ENCODE peak calls at places on chromosome 9, in five cellular contexts. E is cardiac fibroblast, Z is AG04449, L is dorsolateral prefrontal cortex, G is lung. O is an unnamed sample.

GRCh38 chr9:102362463-102363138 is 624.2 kb upstream of the GRIN3A start:
- DNase-seq in E (no peak), Z (no peak), L (no peak), G (no peak), O (no peak)

GRCh38 chr9:108684288-108685025 is 171.3 kb downstream of the ACTL7B start:
- DNase-seq in E (no peak), Z (no peak), L (no peak), G (no peak), O (no peak)

GRCh38 chr9:96232539-96233241 is 69.3 kb downstream of the HSD17B3 start:
- DNase-seq in E (peak; percentile 69), Z (no peak), L (no peak), G (no peak), O (no peak)

GRCh38 chr9:88011005-88011766 is 36.9 kb upstream of the CDK20 start:
- DNase-seq in E (peak; percentile 11), Z (no peak), L (no peak), G (no peak), O (no peak)

GRCh38 chr9:133768859-133769510 is 30.8 kb upstream of the SARDH start:
- DNase-seq in E (no peak), Z (no peak), L (peak; percentile 24), G (no peak), O (no peak)

GRCh38 chr9:93435386-93435785 is 16.1 kb upstream of the FAM120A start:
- DNase-seq in E (no peak), Z (no peak), L (no peak), G (no peak), O (no peak)

GRCh38 chr9:37034320-37034937 is 361 bp upstream of the PAX5 start:
- DNase-seq in E (no peak), Z (no peak), L (no peak), G (no peak), O (no peak)

GRCh38 chr9:137612741-137613142 is 6.1 kb upstream of the EHMT1 start:
- DNase-seq in E (no peak), Z (no peak), L (no peak), G (no peak), O (no peak)

GRCh38 chr9:88522360-88522759 is 12.6 kb upstream of the NXNL2 start:
- DNase-seq in E (no peak), Z (no peak), L (no peak), G (no peak), O (no peak)

GRCh38 chr9:87342743-87343142 is 154.9 kb upstream of the DAPK1 start:
- DNase-seq in E (no peak), Z (no peak), L (no peak), G (no peak), O (no peak)

GRCh38 chr9:135753391-135754105 is 51.6 kb downstream of the KCNT1 start:
- DNase-seq in E (no peak), Z (no peak), L (no peak), G (no peak), O (no peak)

GRCh38 chr9:34417734-34418133 is 40.6 kb downstream of the FAM219A start:
- DNase-seq in E (no peak), Z (no peak), L (no peak), G (no peak), O (no peak)

GRCh38 chr9:77386187-77386586 is 208.9 kb downstream of the VPS13A start:
- DNase-seq in E (peak; percentile 54), Z (peak; percentile 31), L (no peak), G (no peak), O (no peak)

GRCh38 chr9:120929392-120929791 is 2.8 kb upstream of the TRAF1 start:
- DNase-seq in E (no peak), Z (no peak), L (no peak), G (no peak), O (no peak)

GRCh38 chr9:89751081-89751855 is 146.5 kb downstream of the GADD45G start:
- DNase-seq in E (no peak), Z (no peak), L (no peak), G (no peak), O (no peak)

GRCh38 chr9:77616191-77616590 is 31.9 kb downstream of the GNA14 start:
- DNase-seq in E (no peak), Z (no peak), L (no peak), G (no peak), O (no peak)

GRCh38 chr9:94591876-94592275 is 1.7 kb downstream of the FBP2 start:
- DNase-seq in E (no peak), Z (no peak), L (no peak), G (no peak), O (no peak)

GRCh38 chr9:745761-746414 is 95.6 kb upstream of the DMRT1 start:
- DNase-seq in E (no peak), Z (no peak), L (no peak), G (no peak), O (no peak)

GRCh38 chr9:113352006-113352405 is 2.7 kb downstream of the BSPRY start:
- DNase-seq in E (no peak), Z (no peak), L (no peak), G (no peak), O (no peak)

GRCh38 chr9:114310471-114311450 is 12.1 kb upstream of the ORM1 start:
- DNase-seq in E (no peak), Z (no peak), L (no peak), G (no peak), O (no peak)

GRCh38 chr9:36486933-36487481 is 85.7 kb upstream of the MELK start:
- DNase-seq in E (peak; percentile 16), Z (no peak), L (no peak), G (peak; percentile 42), O (peak; percentile 52)

GRCh38 chr9:71663216-71663615 is 105.1 kb downstream of the CEMIP2 start:
- DNase-seq in E (no peak), Z (no peak), L (no peak), G (no peak), O (no peak)

GRCh38 chr9:37953775-37954437 is 50.0 kb upstream of the SLC25A51 start:
- DNase-seq in E (peak; percentile 100), Z (peak; percentile 92), L (no peak), G (no peak), O (no peak)

GRCh38 chr9:124855944-124856773 is 2.9 kb downstream of the WDR38 start:
- DNase-seq in E (no peak), Z (no peak), L (no peak), G (no peak), O (no peak)

GRCh38 chr9:135300346-135301141 is 179.0 kb upstream of the PPP1R26 start:
- DNase-seq in E (no peak), Z (no peak), L (no peak), G (no peak), O (no peak)

GRCh38 chr9:113650207-113651131 is 186.9 kb downstream of the RGS3 start:
- DNase-seq in E (peak; percentile 73), Z (peak; percentile 58), L (no peak), G (no peak), O (no peak)

GRCh38 chr9:126125177-126125576 is 201.5 kb upstream of the MVB12B start:
- DNase-seq in E (no peak), Z (no peak), L (no peak), G (peak; percentile 11), O (no peak)

GRCh38 chr9:110932883-110933282 is 105.4 kb downstream of the LPAR1 start:
- DNase-seq in E (no peak), Z (no peak), L (no peak), G (no peak), O (no peak)

GRCh38 chr9:84300271-84300670 is 40.3 kb downstream of the SLC28A3 start:
- DNase-seq in E (peak; percentile 69), Z (no peak), L (no peak), G (no peak), O (no peak)

GRCh38 chr9:111533099-111533785 is 8.3 kb downstream of the ZNF483 start:
- DNase-seq in E (peak; percentile 36), Z (no peak), L (no peak), G (no peak), O (no peak)

GRCh38 chr9:627571-627970 is 213.9 kb upstream of the DMRT1 start:
- DNase-seq in E (no peak), Z (no peak), L (no peak), G (no peak), O (no peak)

GRCh38 chr9:113635586-113635985 is 172.1 kb downstream of the RGS3 start:
- DNase-seq in E (no peak), Z (no peak), L (peak; percentile 2), G (no peak), O (no peak)

GRCh38 chr9:36161187-36161586 is 8.0 kb upstream of the CCIN start:
- DNase-seq in E (no peak), Z (no peak), L (no peak), G (no peak), O (no peak)

GRCh38 chr9:69190086-69190865 is 16.2 kb downstream of the TJP2 start:
- DNase-seq in E (no peak), Z (no peak), L (no peak), G (no peak), O (peak; percentile 41)
- H3K4me3 ChIP-seq in E (no peak overlapping the region), Z (no peak overlapping the region), L (no peak overlapping the region), G (no peak overlapping the region), O (no peak overlapping the region)

GRCh38 chr9:74500584-74500924 is 3.4 kb downstream of the RORB start:
- DNase-seq in E (no peak), Z (no peak), L (no peak), G (no peak), O (no peak)
- H3K4me3 ChIP-seq in E (peak overlapping the region; percentile 61), Z (no peak overlapping the region), L (peak overlapping the region; percentile 81), G (no peak overlapping the region), O (no peak overlapping the region)

DNA sequence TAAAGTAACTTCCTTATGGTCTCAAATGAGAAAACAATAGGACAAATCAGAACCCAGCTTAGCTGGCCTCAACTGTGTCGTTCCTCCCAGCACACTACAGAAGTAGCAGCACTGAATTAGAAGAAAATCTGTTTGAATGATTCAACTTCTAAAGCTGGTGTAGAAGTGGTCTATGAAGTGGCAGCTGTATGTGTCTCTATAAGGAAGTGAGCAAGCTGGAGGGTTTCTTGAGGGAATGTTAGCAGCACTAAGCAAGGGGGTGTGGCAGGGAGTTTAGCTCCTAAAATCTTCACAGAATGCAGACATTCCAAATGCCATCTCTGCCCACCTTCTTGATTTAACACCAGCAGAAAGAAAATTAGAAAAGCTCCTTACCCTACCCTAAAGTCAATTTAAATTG is 4.1 kb downstream of the KLF9 start:
- DNase-seq in E (peak; percentile 71), Z (no peak), L (no peak), G (no peak), O (no peak)
- H3K4me3 ChIP-seq in E (peak overlapping the region; percentile 88), Z (peak overlapping the region; percentile 26), L (peak overlapping the region; percentile 96), G (peak overlapping the region; percentile 0), O (no peak overlapping the region)

GRCh38 chr9:122287214-122287613 is 22.5 kb downstream of the MRRF start:
- DNase-seq in E (no peak), Z (no peak), L (no peak), G (no peak), O (no peak)

GRCh38 chr9:122277285-122277897 is 12.7 kb downstream of the MRRF start:
- DNase-seq in E (no peak), Z (no peak), L (no peak), G (no peak), O (no peak)

GRCh38 chr9:122286764-122287163 is 22.1 kb downstream of the MRRF start:
- DNase-seq in E (no peak), Z (no peak), L (no peak), G (no peak), O (no peak)

GRCh38 chr9:122281368-122281767 is 16.7 kb downstream of the MRRF start:
- DNase-seq in E (no peak), Z (no peak), L (no peak), G (no peak), O (no peak)
- H3K4me3 ChIP-seq in E (no peak overlapping the region), Z (no peak overlapping the region), L (no peak overlapping the region), G (no peak overlapping the region), O (no peak overlapping the region)

GRCh38 chr9:4299006-4299795 is 667 bp downstream of the GLIS3 start:
- DNase-seq in E (peak; percentile 65), Z (no peak), L (no peak), G (peak; percentile 35), O (no peak)
- H3K4me3 ChIP-seq in E (peak overlapping the region; percentile 88), Z (peak overlapping the region; percentile 84), L (peak overlapping the region; percentile 58), G (peak overlapping the region; percentile 71), O (peak overlapping the region; percentile 61)

GRCh38 chr9:129405831-129406220 is 215.1 kb downstream of the C9orf50 start:
- DNase-seq in E (no peak), Z (no peak), L (no peak), G (no peak), O (no peak)
- H3K4me3 ChIP-seq in E (no peak overlapping the region), Z (no peak overlapping the region), L (no peak overlapping the region), G (no peak overlapping the region), O (no peak overlapping the region)